ENCODE peak calls at places on chromosomes 6 and 20, in four cellular contexts. Q is B cell; V is activated CD8-positive, alpha-beta memory T cell treated with anti-CD3 and anti-CD28 coated beads for 48 hours; C is hypothalamus. T is an unnamed sample.

GRCh38 chr6:7200598-7201443 is 93.1 kb downstream of the RREB1 start:
- DNase-seq in C (no peak), V (no peak), Q (no peak), T (peak)

GRCh38 chr6:111113731-111114438 is 26.6 kb downstream of the SLC16A10 start:
- DNase-seq in C (no peak), V (no peak), Q (no peak), T (no peak)

GRCh38 chr20:21228511-21228910 is 74.6 kb upstream of the XRN2 start:
- DNase-seq in C (no peak), V (no peak), Q (peak), T (no peak)

GRCh38 chr6:35287671-35288396 is 9.8 kb upstream of the DEF6 start:
- DNase-seq in Q (no peak), C (no peak), V (no peak), T (no peak)

GRCh38 chr20:32301719-32302506 is 24.5 kb downstream of the KIF3B start:
- DNase-seq in V (no peak), C (no peak), Q (no peak), T (no peak)

GRCh38 chr6:98514073-98514720 is 320.2 kb upstream of the POU3F2 start:
- DNase-seq in C (no peak), V (no peak), Q (no peak), T (peak)

GRCh38 chr6:165551828-165552227 is 111.2 kb downstream of the PDE10A start:
- DNase-seq in V (no peak), C (no peak), Q (no peak), T (no peak)

GRCh38 chr20:45946149-45946970 is 11.9 kb downstream of the PCIF1 start:
- DNase-seq in Q (no peak), V (peak), C (no peak), T (peak)

GRCh38 chr20:62742979-62743776 is 34.5 kb downstream of the NTSR1 start:
- DNase-seq in Q (no peak), C (no peak), V (no peak), T (no peak)

GRCh38 chr6:108380876-108381275 is 86.0 kb downstream of the AFG1L start:
- DNase-seq in Q (no peak), C (no peak), V (no peak), T (no peak)

GRCh38 chr6:113432729-113433505 is 424.2 kb upstream of the MARCKS start:
- DNase-seq in C (no peak), V (no peak), Q (no peak), T (no peak)

GRCh38 chr20:17571967-17572638 is 2.2 kb downstream of the DSTN start:
- DNase-seq in V (no peak), Q (no peak), C (no peak), T (no peak)

GRCh38 chr20:1299522-1299921 is 29.4 kb downstream of the SDCBP2 start:
- DNase-seq in V (no peak), C (no peak), Q (no peak), T (peak)

GRCh38 chr20:62281161-62281933 is 21.4 kb upstream of the ADRM1 start:
- DNase-seq in V (no peak), Q (no peak), C (no peak), T (no peak)

GRCh38 chr6:40788661-40789111 is 201.5 kb upstream of the LRFN2 start:
- DNase-seq in C (no peak), Q (no peak), V (no peak), T (no peak)

GRCh38 chr6:35188886-35189285 is 24.9 kb upstream of the SCUBE3 start:
- DNase-seq in Q (no peak), C (no peak), V (no peak), T (no peak)

GRCh38 chr20:54355631-54356280 is 119.6 kb upstream of the DOK5 start:
- DNase-seq in C (no peak), Q (no peak), V (no peak), T (no peak)

GRCh38 chr6:137146206-137146605 is 27.2 kb downstream of the IL22RA2 start:
- DNase-seq in V (no peak), Q (no peak), C (no peak), T (no peak)

GRCh38 chr6:152329640-152330202 is 307.4 kb downstream of the SYNE1 start:
- DNase-seq in C (no peak), V (no peak), Q (no peak), T (no peak)

GRCh38 chr6:71224011-71224410 is 64.6 kb upstream of the OGFRL1 start:
- DNase-seq in Q (no peak), V (no peak), C (no peak), T (no peak)

GRCh38 chr20:47676219-47676721 is 109.0 kb downstream of the SULF2 start:
- DNase-seq in V (no peak), C (no peak), Q (no peak), T (peak)

GRCh38 chr20:57224641-57225138 is 41.8 kb downstream of the BMP7 start:
- DNase-seq in C (no peak), Q (no peak), V (no peak), T (no peak)

GRCh38 chr20:35179292-35180212 is 7.7 kb downstream of the PROCR start:
- DNase-seq in C (no peak), Q (no peak), V (no peak), T (no peak)

GRCh38 chr6:84410377-84410776 is 182.9 kb upstream of the CEP162 start:
- DNase-seq in C (no peak), V (no peak), Q (no peak), T (no peak)

T was measured in HT-29.